ENCODE peak calls at places on chromosomes 2 and 18, in eight cellular contexts. T is mammary epithelial cell, W is pancreas, H is SK-N-SH, S is GM23248, C is A549, G is neural progenitor cell, A is adrenal gland. B is an unnamed sample.

GRCh38 chr18:3472681-3473544 is 22.9 kb downstream of the TGIF1 start:
- DNase-seq in T (no peak), W (no peak), H (no peak), S (no peak), C (no peak), G (no peak), A (no peak), B (no peak)

GRCh38 chr2:37500031-37500430 is 155.6 kb downstream of the QPCT start:
- DNase-seq in T (peak; percentile 30), W (no peak), H (no peak), S (peak; percentile 81), C (no peak), G (no peak), A (no peak), B (no peak)

GRCh38 chr2:46131-46470 is 204 bp downstream of the FAM110C start:
- DNase-seq in T (no peak), W (no peak), H (peak; percentile 65), S (no peak), C (no peak), G (peak; percentile 59), A (no peak), B (no peak)

GRCh38 chr2:192500550-192501200 is 305.9 kb upstream of the TMEFF2 start:
- DNase-seq in T (peak; percentile 96), W (no peak), H (no peak), S (peak; percentile 93), C (peak; percentile 74), G (no peak), A (no peak), B (peak; percentile 89)

GRCh38 chr2:75521225-75521872 is 39.4 kb downstream of the EVA1A start:
- DNase-seq in T (no peak), W (no peak), H (no peak), S (no peak), C (no peak), G (no peak), A (no peak), B (no peak)

GRCh38 chr2:162016080-162016479 is 57.9 kb downstream of the DPP4 start:
- DNase-seq in T (no peak), W (no peak), H (no peak), S (no peak), C (no peak), G (no peak), A (no peak), B (no peak)

GRCh38 chr2:44817673-44818335 is 123.7 kb upstream of the SIX3 start:
- DNase-seq in T (no peak), W (no peak), H (no peak), S (no peak), C (no peak), G (no peak), A (no peak), B (no peak)

GRCh38 chr18:715626-716025 is 3.2 kb upstream of the ENOSF1 start:
- DNase-seq in T (peak; percentile 83), W (no peak), H (no peak), S (peak; percentile 86), C (no peak), G (no peak), A (no peak), B (peak; percentile 44)

GRCh38 chr2:102081600-102081999 is 60.9 kb upstream of the IL1R1 start:
- DNase-seq in T (no peak), W (no peak), H (no peak), S (no peak), C (no peak), G (no peak), A (no peak), B (no peak)

GRCh38 chr2:105328281-105329196 is 996 bp downstream of the TGFBRAP1 start:
- DNase-seq in T (peak; percentile 73), W (no peak), H (no peak), S (peak; percentile 23), C (peak; percentile 20), G (no peak), A (peak; percentile 58), B (peak; percentile 40)

GRCh38 chr2:134146620-134147019 is 107.3 kb upstream of the MGAT5 start:
- DNase-seq in T (peak; percentile 35), W (no peak), H (no peak), S (peak; percentile 71), C (no peak), G (no peak), A (no peak), B (peak; percentile 78)

GRCh38 chr2:70300771-70301343 is 1.0 kb downstream of the FAM136A start:
- DNase-seq in T (no peak), W (no peak), H (no peak), S (no peak), C (no peak), G (no peak), A (peak; percentile 75), B (no peak)

GRCh38 chr2:9332853-9333245 is 90.5 kb downstream of the ITGB1BP1 start:
- DNase-seq in T (no peak), W (no peak), H (no peak), S (no peak), C (no peak), G (no peak), A (no peak), B (no peak)

GRCh38 chr18:57738078-57738477 is 65.0 kb downstream of the ATP8B1 start:
- DNase-seq in T (no peak), W (no peak), H (no peak), S (peak; percentile 27), C (peak; percentile 35), G (no peak), A (no peak), B (no peak)

GRCh38 chr2:148483675-148484074 is 160.9 kb upstream of the EPC2 start:
- DNase-seq in T (no peak), W (no peak), H (no peak), S (no peak), C (no peak), G (no peak), A (no peak), B (no peak)

GRCh38 chr2:200003444-200003843 is 48.1 kb downstream of the MAIP1 start:
- DNase-seq in T (no peak), W (no peak), H (no peak), S (peak; percentile 11), C (no peak), G (peak; percentile 4), A (no peak), B (no peak)

GRCh38 chr2:110099036-110099420 is 16.6 kb downstream of the MALL start:
- DNase-seq in T (no peak), W (no peak), H (no peak), S (no peak), C (peak; percentile 37), G (no peak), A (peak; percentile 46), B (no peak)

GRCh38 chr2:47014564-47015051 is 99.0 kb upstream of the MCFD2 start:
- DNase-seq in T (no peak), W (no peak), H (no peak), S (no peak), C (no peak), G (no peak), A (peak; percentile 80), B (no peak)

GRCh38 chr2:29920631-29921559 is 491 bp downstream of the ALK start:
- DNase-seq in T (peak; percentile 8), W (peak; percentile 63), H (peak; percentile 76), S (peak; percentile 57), C (peak; percentile 50), G (peak; percentile 37), A (peak; percentile 54), B (peak; percentile 39)

GRCh38 chr18:59079264-59079972 is 60.3 kb upstream of the SEC11C start:
- DNase-seq in T (no peak), W (no peak), H (no peak), S (no peak), C (no peak), G (no peak), A (no peak), B (no peak)

GRCh38 chr2:158179660-158180059 is 78.0 kb downstream of the UPP2 start:
- DNase-seq in T (no peak), W (no peak), H (no peak), S (peak; percentile 49), C (peak; percentile 18), G (no peak), A (no peak), B (peak; percentile 53)

GRCh38 chr18:51211552-51211951 is 14.1 kb upstream of the MEX3C start:
- DNase-seq in T (peak; percentile 99), W (no peak), H (no peak), S (peak; percentile 90), C (no peak), G (no peak), A (peak; percentile 54), B (no peak)

GRCh38 chr18:31447530-31448191 is at the start of gene DSG3:
- DNase-seq in T (peak; percentile 99), W (no peak), H (no peak), S (no peak), C (no peak), G (peak; percentile 9), A (no peak), B (no peak)
- H3K4me3 ChIP-seq in T (peak within 1 kb of the TSS; percentile 89), W (no peak within 1 kb of the TSS), H (no peak within 1 kb of the TSS), S (no peak within 1 kb of the TSS), C (no peak within 1 kb of the TSS), G (no peak within 1 kb of the TSS), A (no peak within 1 kb of the TSS), B (no peak within 1 kb of the TSS)

DNA sequence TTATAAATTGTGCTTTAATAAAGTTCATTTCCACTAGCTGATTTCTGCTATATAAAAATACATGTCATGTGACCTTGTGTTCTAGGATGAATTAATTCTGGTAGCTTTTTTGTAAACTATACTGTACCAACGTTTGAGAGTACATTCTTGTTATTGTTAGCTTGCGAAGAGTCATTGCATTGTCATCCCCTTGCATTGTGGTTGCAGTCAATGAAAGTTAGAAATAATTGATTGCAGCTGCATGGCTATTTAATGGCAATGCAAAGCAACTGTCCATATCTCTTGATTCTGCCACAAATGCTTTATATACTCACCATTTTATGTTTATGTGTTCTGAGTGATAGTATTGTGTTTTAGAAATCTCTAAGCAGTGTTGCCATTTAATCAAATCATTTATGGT is 91.6 kb downstream of the ZNF407 start:
- DNase-seq in T (no peak), W (no peak), H (no peak), S (peak; percentile 74), C (no peak), G (no peak), A (no peak), B (peak; percentile 77)
- H3K4me1 ChIP-seq in T (no peaks in the 10 kb centered on the region), W (no peaks in the 10 kb centered on the region), H (no peaks in the 10 kb centered on the region), S (no peaks in the 10 kb centered on the region), C (no peaks in the 10 kb centered on the region), G (no peaks in the 10 kb centered on the region), A (no peaks in the 10 kb centered on the region), B (no peaks in the 10 kb centered on the region)

GRCh38 chr2:213225866-213226265 is 58.4 kb upstream of the SPAG16 start:
- DNase-seq in T (no peak), W (no peak), H (no peak), S (no peak), C (no peak), G (no peak), A (no peak), B (no peak)
- H3K4me3 ChIP-seq in T (no peak overlapping the region), W (no peak overlapping the region), H (no peak overlapping the region), S (no peak overlapping the region), C (no peak overlapping the region), G (no peak overlapping the region), A (no peak overlapping the region), B (no peak overlapping the region)

DNA sequence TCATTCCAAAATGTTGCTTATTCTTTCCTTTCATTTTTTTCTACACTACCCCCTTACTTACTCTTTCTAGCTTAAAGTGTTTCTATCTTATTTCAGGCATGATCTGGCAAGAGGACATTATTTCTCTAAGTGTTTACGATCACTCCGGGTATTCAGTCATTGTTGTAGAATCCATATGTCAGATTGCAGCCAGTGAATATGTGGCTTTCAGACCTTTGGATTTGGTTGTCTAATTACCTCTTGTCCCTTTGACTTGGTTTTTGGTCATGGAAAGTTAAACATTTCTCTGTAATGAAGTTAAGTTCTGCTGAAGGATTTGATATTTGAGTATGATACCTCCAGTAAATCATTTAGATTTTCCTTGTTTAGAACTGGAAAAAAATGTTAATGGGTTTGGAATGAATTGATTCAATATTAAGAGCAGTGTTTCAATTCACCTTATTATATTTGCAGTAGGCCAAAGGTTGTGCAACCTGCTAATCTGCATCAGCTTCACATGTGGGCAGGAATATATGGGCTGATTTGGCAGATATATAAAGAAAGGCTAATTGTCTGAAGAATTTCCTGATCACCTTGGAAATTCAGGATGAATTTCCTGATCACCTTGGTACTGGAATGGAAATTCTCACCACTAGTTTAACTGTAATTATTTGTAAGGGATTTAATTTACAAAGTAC is 154.9 kb downstream of the PRPF40A start:
- DNase-seq in T (no peak), W (no peak), H (no peak), S (no peak), C (no peak), G (no peak), A (no peak), B (no peak)
- H3K4me1 ChIP-seq in T (peaks cover 39% of the 10 kb centered on the region), W (no peaks in the 10 kb centered on the region), H (peaks cover 21% of the 10 kb centered on the region), S (peaks cover 29% of the 10 kb centered on the region), C (peaks cover 13% of the 10 kb centered on the region), G (no peaks in the 10 kb centered on the region), A (peaks cover 14% of the 10 kb centered on the region), B (peaks cover 6% of the 10 kb centered on the region)

B was measured in adipocyte.